ENCODE peak calls at places on chromosomes 11 and 22, in four cellular contexts. V is effector memory CD4-positive, alpha-beta T cell; I is glutamatergic neuron; R is lower lobe of right lung. T is an unnamed sample.

GRCh38 chr22:19871023-19871844 is 16.6 kb upstream of the GNB1L start:
- DNase-seq in V (no peak), I (peak; percentile 10), R (peak; percentile 39), T (peak; percentile 67)

GRCh38 chr11:117998201-117998579 is 12.0 kb downstream of the IL10RA start:
- DNase-seq in I (no peak), R (no peak), V (no peak), T (no peak)

GRCh38 chr11:783581-784015 is 6.3 kb downstream of the CEND1 start:
- DNase-seq in V (no peak), R (peak; percentile 89), I (peak; percentile 92), T (peak; percentile 93)

GRCh38 chr22:42299586-42300285 is 29.3 kb upstream of the TCF20 start:
- DNase-seq in R (no peak), I (no peak), V (peak; percentile 55), T (no peak)

GRCh38 chr22:17710023-17710422 is 64.2 kb downstream of the BID start:
- DNase-seq in V (no peak), I (no peak), R (no peak), T (no peak)

GRCh38 chr11:70073881-70074371 is 4.2 kb upstream of the ANO1 start:
- DNase-seq in I (no peak), R (no peak), V (no peak), T (peak; percentile 76)

GRCh38 chr11:63884191-63884590 is 32.8 kb downstream of the RCOR2 start:
- DNase-seq in V (no peak), I (no peak), R (no peak), T (no peak)

GRCh38 chr22:50082197-50082715 is 3.0 kb downstream of the MLC1 start:
- DNase-seq in R (no peak), I (no peak), V (no peak), T (no peak)

GRCh38 chr11:11081273-11081672 is 223.4 kb upstream of the ZBED5 start:
- DNase-seq in I (no peak), V (no peak), R (no peak), T (no peak)

GRCh38 chr11:18731949-18732821 is 6.2 kb upstream of the IGSF22 start:
- DNase-seq in I (peak; percentile 86), V (peak; percentile 36), R (no peak), T (no peak)

GRCh38 chr11:96102664-96103068 is 178.8 kb upstream of the MTMR2 start:
- DNase-seq in V (no peak), I (no peak), R (no peak), T (no peak)

GRCh38 chr22:44642096-44642644 is 59.8 kb upstream of the PRR5 start:
- DNase-seq in V (no peak), R (peak; percentile 18), I (no peak), T (peak; percentile 57)

GRCh38 chr11:105149477-105149876 is 9.9 kb upstream of the CARD18 start:
- DNase-seq in V (no peak), I (no peak), R (no peak), T (no peak)

GRCh38 chr11:47390084-47390760 is 11.9 kb upstream of the SPI1 start:
- DNase-seq in I (no peak), R (peak; percentile 6), V (no peak), T (peak; percentile 47)

GRCh38 chr11:114265084-114265878 is 30.9 kb upstream of the NNMT start:
- DNase-seq in R (no peak), V (no peak), I (no peak), T (no peak)

GRCh38 chr11:67434395-67434881 is 3.0 kb downstream of the PTPRCAP start:
- DNase-seq in I (no peak), R (no peak), V (no peak), T (no peak)

GRCh38 chr22:44245867-44246266 is 65.1 kb downstream of the PARVG start:
- DNase-seq in V (no peak), R (no peak), I (no peak), T (peak; percentile 64)

GRCh38 chr11:35375332-35376125 is 43.8 kb downstream of the SLC1A2 start:
- DNase-seq in V (no peak), R (no peak), I (no peak), T (no peak)

GRCh38 chr11:396511-396947 is 2.5 kb downstream of the PKP3 start:
- DNase-seq in I (no peak), V (no peak), R (peak; percentile 47), T (no peak)

GRCh38 chr11:95345243-95345642 is 114.2 kb upstream of the SESN3 start:
- DNase-seq in I (no peak), R (no peak), V (no peak), T (no peak)

GRCh38 chr11:729492-730074 is 17.7 kb upstream of the TALDO1 start:
- DNase-seq in I (no peak), V (no peak), R (peak; percentile 47), T (no peak)

GRCh38 chr11:114109206-114110090 is 49.9 kb downstream of the ZBTB16 start:
- DNase-seq in V (no peak), R (no peak), I (no peak), T (no peak)

GRCh38 chr11:14336507-14337503 is 22.2 kb downstream of the RRAS2 start:
- DNase-seq in I (no peak), V (no peak), R (no peak), T (no peak)

GRCh38 chr22:29873943-29874342 is 9.0 kb upstream of the MTMR3 start:
- DNase-seq in R (no peak), V (no peak), I (no peak), T (no peak)

GRCh38 chr22:36873614-36874308 is 13.0 kb downstream of the NCF4 start:
- DNase-seq in R (peak; percentile 81), I (peak; percentile 37), V (no peak), T (no peak)

GRCh38 chr11:67282876-67283371 is 6.2 kb upstream of the ANKRD13D start:
- DNase-seq in I (no peak), R (peak; percentile 48), V (no peak), T (peak; percentile 78)

GRCh38 chr11:12802418-12803085 is 128.3 kb downstream of the TEAD1 start:
- DNase-seq in I (no peak), V (no peak), R (peak; percentile 94), T (peak; percentile 75)

GRCh38 chr11:60840711-60841430 is 1.0 kb upstream of the CCDC86 start:
- DNase-seq in V (no peak), R (no peak), I (no peak), T (no peak)

GRCh38 chr11:38392176-38392575 is 1794.1 kb upstream of the RAG2 start:
- DNase-seq in I (no peak), R (no peak), V (no peak), T (no peak)

T was measured in posterior vena cava.